ENCODE peak calls at places on chromosomes 1 and 21, in seven cellular contexts. One of them, this sample, is unnamed. For H3K9me3, the result is how much of the 10 kb centered on the place peaks cover.

GRCh38 chr1:220734571-220735326 is 13.4 kb upstream of the MTARC2 start:
- DNase-seq in breast epithelium: no peak
- DNase-seq in spleen: no peak
- DNase-seq in transverse colon: peak
- DNase-seq in sigmoid colon: no peak
- DNase-seq in esophagus muscularis mucosa: no peak
- DNase-seq in HCT116: no peak
- DNase-seq in this sample: no peak

GRCh38 chr1:228148971-228149340 is 774 bp upstream of the GJC2 start:
- DNase-seq in sigmoid colon: no peak
- DNase-seq in HCT116: no peak
- DNase-seq in spleen: no peak
- DNase-seq in transverse colon: no peak
- DNase-seq in esophagus muscularis mucosa: no peak
- DNase-seq in breast epithelium: no peak
- DNase-seq in this sample: peak

GRCh38 chr1:53506355-53507050 is 47.3 kb downstream of the DMRTB1 start:
- DNase-seq in esophagus muscularis mucosa: no peak
- DNase-seq in HCT116: no peak
- DNase-seq in breast epithelium: no peak
- DNase-seq in transverse colon: no peak
- DNase-seq in sigmoid colon: no peak
- DNase-seq in spleen: no peak
- DNase-seq in this sample: no peak

GRCh38 chr1:245592083-245592460 is 437.3 kb downstream of the KIF26B start:
- DNase-seq in breast epithelium: no peak
- DNase-seq in HCT116: no peak
- DNase-seq in sigmoid colon: no peak
- DNase-seq in spleen: no peak
- DNase-seq in transverse colon: no peak
- DNase-seq in esophagus muscularis mucosa: no peak
- DNase-seq in this sample: peak

GRCh38 chr1:68254667-68255226 is 22.4 kb upstream of the WLS start:
- DNase-seq in breast epithelium: no peak
- DNase-seq in spleen: no peak
- DNase-seq in transverse colon: no peak
- DNase-seq in sigmoid colon: no peak
- DNase-seq in HCT116: no peak
- DNase-seq in esophagus muscularis mucosa: no peak
- DNase-seq in this sample: no peak

GRCh38 chr1:231161711-231162299 is at the start of gene TRIM67:
- DNase-seq in transverse colon: no peak
- DNase-seq in HCT116: no peak
- DNase-seq in spleen: no peak
- DNase-seq in breast epithelium: no peak
- DNase-seq in sigmoid colon: no peak
- DNase-seq in esophagus muscularis mucosa: peak
- DNase-seq in this sample: no peak

GRCh38 chr1:71093938-71094337 is 13.1 kb upstream of the ZRANB2 start:
- DNase-seq in HCT116: no peak
- DNase-seq in esophagus muscularis mucosa: no peak
- DNase-seq in spleen: no peak
- DNase-seq in transverse colon: no peak
- DNase-seq in sigmoid colon: no peak
- DNase-seq in breast epithelium: no peak
- DNase-seq in this sample: no peak

GRCh38 chr1:234881893-234882771 is 246.5 kb downstream of the TOMM20 start:
- DNase-seq in transverse colon: no peak
- DNase-seq in spleen: no peak
- DNase-seq in HCT116: no peak
- DNase-seq in breast epithelium: no peak
- DNase-seq in esophagus muscularis mucosa: no peak
- DNase-seq in sigmoid colon: peak
- DNase-seq in this sample: no peak

GRCh38 chr1:2279210-2279639 is 51.1 kb downstream of the SKI start:
- DNase-seq in breast epithelium: no peak
- DNase-seq in transverse colon: no peak
- DNase-seq in spleen: peak
- DNase-seq in esophagus muscularis mucosa: no peak
- DNase-seq in HCT116: no peak
- DNase-seq in sigmoid colon: peak
- DNase-seq in this sample: peak

GRCh38 chr1:172498858-172499257 is 34.1 kb upstream of the SUCO start:
- DNase-seq in spleen: no peak
- DNase-seq in transverse colon: no peak
- DNase-seq in breast epithelium: no peak
- DNase-seq in HCT116: no peak
- DNase-seq in esophagus muscularis mucosa: no peak
- DNase-seq in sigmoid colon: no peak
- DNase-seq in this sample: no peak

GRCh38 chr1:204126367-204126766 is 25.5 kb downstream of the ETNK2 start:
- DNase-seq in breast epithelium: no peak
- DNase-seq in HCT116: no peak
- DNase-seq in sigmoid colon: no peak
- DNase-seq in spleen: no peak
- DNase-seq in transverse colon: no peak
- DNase-seq in esophagus muscularis mucosa: no peak
- DNase-seq in this sample: no peak

GRCh38 chr1:8182034-8182761 is 135.7 kb upstream of the SLC45A1 start:
- DNase-seq in transverse colon: peak
- DNase-seq in HCT116: peak
- DNase-seq in spleen: no peak
- DNase-seq in sigmoid colon: no peak
- DNase-seq in esophagus muscularis mucosa: no peak
- DNase-seq in breast epithelium: no peak
- DNase-seq in this sample: peak

GRCh38 chr1:77031101-77031662 is 163.9 kb downstream of the ST6GALNAC5 start:
- DNase-seq in sigmoid colon: no peak
- DNase-seq in spleen: no peak
- DNase-seq in HCT116: no peak
- DNase-seq in transverse colon: no peak
- DNase-seq in esophagus muscularis mucosa: no peak
- DNase-seq in breast epithelium: no peak
- DNase-seq in this sample: no peak

GRCh38 chr1:51926171-51926812 is 47.8 kb upstream of the NRDC start:
- DNase-seq in esophagus muscularis mucosa: no peak
- DNase-seq in spleen: no peak
- DNase-seq in sigmoid colon: no peak
- DNase-seq in transverse colon: no peak
- DNase-seq in breast epithelium: no peak
- DNase-seq in HCT116: no peak
- DNase-seq in this sample: no peak

GRCh38 chr1:218945050-218945449 is 228.6 kb upstream of the LYPLAL1 start:
- DNase-seq in esophagus muscularis mucosa: no peak
- DNase-seq in breast epithelium: no peak
- DNase-seq in spleen: no peak
- DNase-seq in transverse colon: no peak
- DNase-seq in HCT116: no peak
- DNase-seq in sigmoid colon: no peak
- DNase-seq in this sample: no peak

GRCh38 chr1:209427811-209428210 is 155.7 kb upstream of the CAMK1G start:
- DNase-seq in transverse colon: no peak
- DNase-seq in sigmoid colon: no peak
- DNase-seq in esophagus muscularis mucosa: no peak
- DNase-seq in spleen: no peak
- DNase-seq in breast epithelium: no peak
- DNase-seq in HCT116: no peak
- DNase-seq in this sample: no peak

GRCh38 chr1:54284781-54285563 is 85.0 kb downstream of the MRPL37 start:
- DNase-seq in spleen: no peak
- DNase-seq in breast epithelium: no peak
- DNase-seq in transverse colon: no peak
- DNase-seq in esophagus muscularis mucosa: no peak
- DNase-seq in sigmoid colon: no peak
- DNase-seq in HCT116: no peak
- DNase-seq in this sample: no peak

GRCh38 chr21:19326581-19327319 is 923.2 kb upstream of the TMPRSS15 start:
- DNase-seq in sigmoid colon: no peak
- DNase-seq in esophagus muscularis mucosa: no peak
- DNase-seq in breast epithelium: no peak
- DNase-seq in spleen: no peak
- DNase-seq in transverse colon: no peak
- DNase-seq in HCT116: no peak
- DNase-seq in this sample: no peak

GRCh38 chr1:1437904-1438376 is 2.5 kb downstream of the VWA1 start:
- DNase-seq in sigmoid colon: no peak
- DNase-seq in esophagus muscularis mucosa: no peak
- DNase-seq in spleen: no peak
- DNase-seq in HCT116: no peak
- DNase-seq in transverse colon: peak
- DNase-seq in breast epithelium: no peak
- DNase-seq in this sample: peak

GRCh38 chr1:246139745-246140182 is 367.3 kb downstream of the SMYD3 start:
- DNase-seq in transverse colon: no peak
- DNase-seq in spleen: no peak
- DNase-seq in sigmoid colon: no peak
- DNase-seq in HCT116: peak
- DNase-seq in breast epithelium: no peak
- DNase-seq in esophagus muscularis mucosa: no peak
- DNase-seq in this sample: no peak

GRCh38 chr1:21706151-21706835 is 37.1 kb upstream of the RAP1GAP start:
- DNase-seq in HCT116: no peak
- DNase-seq in esophagus muscularis mucosa: no peak
- DNase-seq in breast epithelium: no peak
- DNase-seq in spleen: no peak
- DNase-seq in sigmoid colon: no peak
- DNase-seq in transverse colon: no peak
- DNase-seq in this sample: peak

GRCh38 chr1:171441278-171441677 is 44.1 kb upstream of the PRRC2C start:
- DNase-seq in esophagus muscularis mucosa: no peak
- DNase-seq in HCT116: no peak
- DNase-seq in sigmoid colon: no peak
- DNase-seq in transverse colon: no peak
- DNase-seq in spleen: no peak
- DNase-seq in breast epithelium: no peak
- DNase-seq in this sample: no peak

GRCh38 chr1:238252033-238252802 is 361.5 kb upstream of the ZP4 start:
- DNase-seq in esophagus muscularis mucosa: no peak
- DNase-seq in transverse colon: peak
- DNase-seq in spleen: no peak
- DNase-seq in sigmoid colon: no peak
- DNase-seq in breast epithelium: peak
- DNase-seq in HCT116: no peak
- DNase-seq in this sample: peak

GRCh38 chr1:230821346-230821745 is 47.0 kb downstream of the C1orf198 start:
- DNase-seq in esophagus muscularis mucosa: peak
- DNase-seq in HCT116: no peak
- DNase-seq in transverse colon: no peak
- DNase-seq in sigmoid colon: no peak
- DNase-seq in spleen: no peak
- DNase-seq in breast epithelium: no peak
- DNase-seq in this sample: no peak

GRCh38 chr21:45975017-45975595 is 6.5 kb upstream of the COL6A1 start:
- DNase-seq in transverse colon: peak
- DNase-seq in sigmoid colon: peak
- DNase-seq in esophagus muscularis mucosa: no peak
- DNase-seq in breast epithelium: peak
- DNase-seq in HCT116: peak
- DNase-seq in spleen: peak
- DNase-seq in this sample: peak

GRCh38 chr21:33290441-33290840 is 24.3 kb downstream of the IL10RB start:
- DNase-seq in breast epithelium: no peak
- DNase-seq in sigmoid colon: no peak
- DNase-seq in spleen: no peak
- DNase-seq in HCT116: no peak
- DNase-seq in esophagus muscularis mucosa: no peak
- DNase-seq in transverse colon: peak
- DNase-seq in this sample: no peak
- TF ChIP-seq POLR2A in breast epithelium: no peak
- TF ChIP-seq POLR2A in sigmoid colon: no peak
- TF ChIP-seq POLR2A in spleen: no peak
- TF ChIP-seq POLR2A in HCT116: no peak
- TF ChIP-seq POLR2A in esophagus muscularis mucosa: no peak
- TF ChIP-seq POLR2A in transverse colon: no peak
- TF ChIP-seq POLR2A in this sample: no peak

DNA sequence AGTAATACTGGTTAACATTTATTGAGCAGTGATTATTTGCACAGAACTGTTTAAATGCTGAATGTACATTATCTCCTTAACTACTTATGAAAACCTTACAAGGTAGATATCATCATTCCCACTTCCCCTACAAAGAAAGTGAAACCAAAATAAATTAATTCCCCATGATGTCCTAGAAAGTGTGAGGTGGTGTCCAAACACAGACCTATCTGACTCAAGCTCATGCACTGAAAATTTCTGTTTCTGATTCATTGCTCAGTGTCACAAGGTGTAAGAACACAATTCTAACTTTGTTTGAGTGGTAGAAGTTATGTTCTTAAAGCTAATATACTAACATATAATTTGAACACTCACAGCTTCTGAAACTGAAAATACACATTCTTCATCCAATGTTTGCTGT is 178.7 kb downstream of the MRPL39 start:
- DNase-seq in HCT116: no peak
- DNase-seq in breast epithelium: no peak
- DNase-seq in spleen: no peak
- DNase-seq in sigmoid colon: no peak
- DNase-seq in esophagus muscularis mucosa: no peak
- DNase-seq in transverse colon: no peak
- DNase-seq in this sample: no peak
- H3K9me3 ChIP-seq in HCT116: under half
- H3K9me3 ChIP-seq in breast epithelium: under half
- H3K9me3 ChIP-seq in spleen: under half
- H3K9me3 ChIP-seq in sigmoid colon: under half
- H3K9me3 ChIP-seq in esophagus muscularis mucosa: under half
- H3K9me3 ChIP-seq in transverse colon: under half
- H3K9me3 ChIP-seq in this sample: under half

GRCh38 chr1:227069490-227069889 is 129.4 kb downstream of the COQ8A start:
- DNase-seq in esophagus muscularis mucosa: no peak
- DNase-seq in breast epithelium: no peak
- DNase-seq in transverse colon: no peak
- DNase-seq in sigmoid colon: no peak
- DNase-seq in spleen: no peak
- DNase-seq in HCT116: no peak
- DNase-seq in this sample: no peak

GRCh38 chr1:227070638-227071285 is 130.7 kb downstream of the COQ8A start:
- DNase-seq in esophagus muscularis mucosa: no peak
- DNase-seq in HCT116: no peak
- DNase-seq in transverse colon: no peak
- DNase-seq in breast epithelium: no peak
- DNase-seq in sigmoid colon: no peak
- DNase-seq in spleen: no peak
- DNase-seq in this sample: no peak

GRCh38 chr1:227065311-227065710 is 125.2 kb downstream of the COQ8A start:
- DNase-seq in spleen: no peak
- DNase-seq in HCT116: no peak
- DNase-seq in transverse colon: no peak
- DNase-seq in esophagus muscularis mucosa: no peak
- DNase-seq in breast epithelium: no peak
- DNase-seq in sigmoid colon: no peak
- DNase-seq in this sample: no peak

GRCh38 chr1:227068883-227069282 is 128.8 kb downstream of the COQ8A start:
- DNase-seq in breast epithelium: no peak
- DNase-seq in HCT116: no peak
- DNase-seq in spleen: no peak
- DNase-seq in sigmoid colon: no peak
- DNase-seq in esophagus muscularis mucosa: no peak
- DNase-seq in transverse colon: no peak
- DNase-seq in this sample: no peak

GRCh38 chr1:227066999-227067398 is 126.9 kb downstream of the COQ8A start:
- DNase-seq in HCT116: no peak
- DNase-seq in sigmoid colon: no peak
- DNase-seq in esophagus muscularis mucosa: no peak
- DNase-seq in transverse colon: no peak
- DNase-seq in breast epithelium: no peak
- DNase-seq in spleen: no peak
- DNase-seq in this sample: no peak
- TF ChIP-seq POLR2AphosphoS5 in HCT116: no peak
- TF ChIP-seq POLR2AphosphoS5 in sigmoid colon: no peak
- TF ChIP-seq POLR2AphosphoS5 in esophagus muscularis mucosa: no peak
- TF ChIP-seq POLR2AphosphoS5 in transverse colon: no peak
- TF ChIP-seq POLR2AphosphoS5 in breast epithelium: no peak
- TF ChIP-seq POLR2AphosphoS5 in spleen: no peak
- TF ChIP-seq POLR2AphosphoS5 in this sample: no peak

GRCh38 chr21:42974832-42975820 is 764 bp downstream of the PKNOX1 start:
- DNase-seq in breast epithelium: peak
- DNase-seq in HCT116: no peak
- DNase-seq in spleen: peak
- DNase-seq in sigmoid colon: peak
- DNase-seq in esophagus muscularis mucosa: no peak
- DNase-seq in transverse colon: peak
- DNase-seq in this sample: peak
- TF ChIP-seq POLR2A in breast epithelium: no peak
- TF ChIP-seq POLR2A in HCT116: no peak
- TF ChIP-seq POLR2A in spleen: no peak
- TF ChIP-seq POLR2A in sigmoid colon: no peak
- TF ChIP-seq POLR2A in esophagus muscularis mucosa: no peak
- TF ChIP-seq POLR2A in transverse colon: peak
- TF ChIP-seq POLR2A in this sample: peak